ENCODE peak calls at places on chromosome 15, in five cellular contexts. R is IMR-90, X is body of pancreas, M is stomach, Q is lower leg skin. E is an unnamed sample.

GRCh38 chr15:56095406-56095805 is 102.0 kb upstream of the NEDD4 start:
- DNase-seq in M (no peak), X (no peak), Q (no peak), R (no peak), E (no peak)

GRCh38 chr15:27268923-27269322 is 297.9 kb downstream of the GABRG3 start:
- DNase-seq in Q (no peak), X (no peak), M (no peak), R (no peak), E (no peak)

GRCh38 chr15:51103330-51103729 is 8.6 kb upstream of the TNFAIP8L3 start:
- DNase-seq in Q (no peak), M (no peak), R (peak), X (no peak), E (no peak)

GRCh38 chr15:51243774-51244173 is 94.6 kb downstream of the CYP19A1 start:
- DNase-seq in X (no peak), R (peak), Q (no peak), M (no peak), E (no peak)

GRCh38 chr15:101437618-101438481 is 51.7 kb downstream of the PCSK6 start:
- DNase-seq in M (peak), X (no peak), Q (peak), R (no peak), E (no peak)

GRCh38 chr15:59814409-59814808 is 125.3 kb upstream of the BNIP2 start:
- DNase-seq in R (no peak), M (no peak), Q (no peak), X (no peak), E (no peak)

GRCh38 chr15:44738340-44738984 is 2.1 kb downstream of the TRIM69 start:
- DNase-seq in X (no peak), M (no peak), Q (no peak), R (peak), E (no peak)

GRCh38 chr15:60966316-60966715 is 262.8 kb downstream of the RORA start:
- DNase-seq in X (no peak), Q (no peak), M (no peak), R (peak), E (no peak)

GRCh38 chr15:99344639-99345038 is 93.4 kb downstream of the LRRC28 start:
- DNase-seq in R (no peak), X (no peak), Q (no peak), M (no peak), E (no peak)

GRCh38 chr15:62745621-62746180 is 296.8 kb upstream of the TPM1 start:
- DNase-seq in Q (no peak), X (no peak), M (no peak), R (peak), E (no peak)

GRCh38 chr15:74202461-74203401 is at the start of gene STRA6:
- DNase-seq in X (no peak), Q (no peak), R (no peak), M (no peak), E (no peak)

GRCh38 chr15:61750271-61751084 is 309.8 kb downstream of the VPS13C start:
- DNase-seq in X (peak), Q (no peak), M (peak), R (no peak), E (peak)

GRCh38 chr15:41999290-42000285 is 21.3 kb downstream of the PLA2G4E start:
- DNase-seq in X (no peak), M (no peak), R (no peak), Q (no peak), E (no peak)

GRCh38 chr15:61651267-61651666 is 409.0 kb downstream of the VPS13C start:
- DNase-seq in X (no peak), Q (no peak), M (no peak), R (no peak), E (no peak)

GRCh38 chr15:77329202-77329601 is 90.7 kb downstream of the PEAK1 start:
- DNase-seq in X (no peak), Q (no peak), M (no peak), R (no peak), E (no peak)

GRCh38 chr15:68565701-68566100 is 13.1 kb upstream of the CORO2B start:
- DNase-seq in X (no peak), M (no peak), R (no peak), Q (peak), E (no peak)

GRCh38 chr15:36961956-36962355 is 138.4 kb downstream of the MEIS2 start:
- DNase-seq in Q (no peak), M (no peak), R (no peak), X (no peak), E (no peak)

GRCh38 chr15:29343229-29343628 is 73.6 kb upstream of the NSMCE3 start:
- DNase-seq in X (no peak), R (no peak), Q (no peak), M (no peak), E (no peak)

GRCh38 chr15:55530861-55531313 is 22.9 kb upstream of the DNAAF4 start:
- DNase-seq in X (no peak), Q (no peak), M (no peak), R (peak), E (peak)

GRCh38 chr15:73231661-73232443 is 136.9 kb downstream of the HCN4 start:
- DNase-seq in Q (no peak), M (no peak), R (peak), X (no peak), E (no peak)

GRCh38 chr15:100098705-100099104 is 243.1 kb downstream of the ADAMTS17 start:
- DNase-seq in R (no peak), M (no peak), X (no peak), Q (no peak), E (no peak)

GRCh38 chr15:68383161-68384074 is 48.5 kb downstream of the ITGA11 start:
- DNase-seq in Q (peak), R (peak), X (peak), M (peak), E (peak)

GRCh38 chr15:101152914-101153313 is 98.9 kb downstream of the CHSY1 start:
- DNase-seq in Q (no peak), R (no peak), X (no peak), M (no peak), E (no peak)

GRCh38 chr15:35437157-35437556 is 108.8 kb downstream of the DPH6 start:
- DNase-seq in X (no peak), M (no peak), R (peak), Q (no peak), E (no peak)

GRCh38 chr15:80582816-80583423 is 112.2 kb upstream of the ABHD17C start:
- DNase-seq in Q (peak), R (no peak), M (no peak), X (no peak), E (no peak)

GRCh38 chr15:77243716-77244401 is 172.9 kb upstream of the TSPAN3 start:
- DNase-seq in R (no peak), X (no peak), M (no peak), Q (no peak), E (no peak)

GRCh38 chr15:54304321-54304720 is 326.1 kb downstream of the UNC13C start:
- DNase-seq in X (no peak), Q (no peak), R (no peak), M (no peak), E (no peak)

GRCh38 chr15:70200511-70200991 is 102.8 kb upstream of the TLE3 start:
- DNase-seq in R (no peak), M (no peak), X (no peak), Q (peak), E (no peak)

GRCh38 chr15:38216763-38217162 is 35.9 kb upstream of the SPRED1 start:
- DNase-seq in M (no peak), R (peak), Q (no peak), X (no peak), E (no peak)

GRCh38 chr15:44541282-44541958 is 4.5 kb downstream of the EIF3J start:
- DNase-seq in Q (no peak), M (no peak), X (no peak), R (peak), E (no peak)

GRCh38 chr15:65460948-65461347 is 38.2 kb upstream of the IGDCC4 start:
- DNase-seq in Q (no peak), M (no peak), X (no peak), R (peak), E (no peak)

GRCh38 chr15:75043509-75044257 is 20.3 kb downstream of the PPCDC start:
- DNase-seq in Q (peak), R (peak), X (peak), M (peak), E (peak)

GRCh38 chr15:23566070-23567050 is 886 bp downstream of the MKRN3 start:
- DNase-seq in R (no peak), M (no peak), X (no peak), Q (no peak), E (no peak)

DNA sequence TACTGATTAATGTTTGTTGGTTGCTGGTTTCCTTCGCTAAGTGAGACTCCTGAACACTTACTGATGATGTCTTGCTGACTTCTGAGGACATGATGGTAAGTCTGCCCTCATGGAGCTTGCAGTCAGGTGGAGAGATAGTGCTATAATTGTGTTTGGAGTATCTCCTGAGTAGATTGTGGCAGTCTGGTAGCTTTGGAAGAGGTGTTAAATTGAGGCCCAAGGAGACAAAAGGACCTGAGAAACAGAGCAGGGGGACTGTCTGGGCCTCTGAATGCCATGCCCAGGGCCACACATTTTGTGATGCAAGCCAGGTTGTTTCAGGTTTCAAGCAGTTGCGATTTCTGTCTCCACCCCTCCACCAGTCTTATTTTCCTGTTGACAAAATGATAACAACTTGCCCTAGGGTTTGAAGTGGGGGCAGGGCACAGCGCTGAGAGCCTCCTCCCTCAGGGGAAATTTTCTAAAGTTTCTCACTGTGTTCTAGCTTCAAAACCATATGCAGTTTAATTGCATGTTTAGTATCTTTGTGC is 16.7 kb downstream of the SMAD3 start:
- DNase-seq in X (peak), R (no peak), Q (no peak), M (peak), E (no peak)
- H3K4me3 ChIP-seq in X (no peak), R (no peak), Q (no peak), M (no peak), E (no peak)

GRCh38 chr15:94193906-94194305 is 37.5 kb upstream of the MCTP2 start:
- DNase-seq in R (no peak), Q (no peak), M (no peak), X (no peak), E (no peak)

GRCh38 chr15:94198633-94199032 is 32.7 kb upstream of the MCTP2 start:
- DNase-seq in M (no peak), Q (no peak), X (no peak), R (no peak), E (no peak)

GRCh38 chr15:94199725-94200124 is 31.6 kb upstream of the MCTP2 start:
- DNase-seq in R (no peak), Q (no peak), X (no peak), M (no peak), E (no peak)

GRCh38 chr15:94196536-94196935 is 34.8 kb upstream of the MCTP2 start:
- DNase-seq in X (no peak), R (peak), M (no peak), Q (no peak), E (no peak)
- TF ChIP-seq POLR2A in X (no peak), R (no peak), M (no peak), Q (no peak), E (no peak)

GRCh38 chr15:96353931-96354730 is 23.6 kb downstream of the NR2F2 start:
- DNase-seq in M (peak), X (no peak), R (peak), Q (peak), E (no peak)
- TF ChIP-seq CTCF in M (no peak), X (peak), R (peak), Q (no peak), E (peak)

DNA sequence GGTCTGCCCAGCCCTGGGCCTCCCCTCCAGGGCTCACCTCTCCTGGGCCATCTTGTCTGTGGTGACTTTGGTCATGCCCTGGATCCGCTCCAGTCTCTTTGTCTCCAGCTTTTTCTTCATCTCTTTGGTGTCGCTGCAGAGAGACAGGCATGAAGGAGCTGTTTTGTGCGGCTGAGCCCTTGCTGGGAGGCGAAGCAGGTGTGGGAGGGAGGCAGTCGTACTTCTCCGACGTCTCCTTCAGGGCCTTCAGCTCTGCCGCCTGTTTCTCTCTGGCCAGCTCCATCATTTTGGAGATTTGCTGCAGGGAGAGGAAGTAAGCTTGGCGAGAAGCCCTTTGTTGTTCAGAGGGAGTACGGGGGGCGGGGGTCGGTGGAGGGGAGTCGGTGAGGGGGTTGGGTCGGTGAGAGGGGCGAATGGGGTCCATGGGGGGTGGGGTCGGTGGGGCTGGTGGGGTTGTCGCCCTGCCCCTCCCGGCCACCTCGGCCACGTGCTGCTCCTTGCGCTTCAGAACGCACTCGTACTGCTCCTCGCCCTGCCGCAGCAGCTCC is 7.8 kb upstream of the ANKRD63 start:
- DNase-seq in R (no peak), Q (no peak), X (no peak), M (no peak), E (no peak)
- H3K4me3 ChIP-seq in R (peak), Q (no peak), X (no peak), M (peak), E (peak)

GRCh38 chr15:85750807-85751730 is 43.7 kb downstream of the KLHL25 start:
- DNase-seq in M (peak), R (no peak), X (no peak), Q (peak), E (no peak)

GRCh38 chr15:85748729-85749128 is 46.0 kb downstream of the KLHL25 start:
- DNase-seq in M (peak), X (no peak), Q (peak), R (no peak), E (no peak)

GRCh38 chr15:85751731-85752421 is 42.8 kb downstream of the KLHL25 start:
- DNase-seq in M (peak), Q (peak), X (peak), R (no peak), E (peak)

GRCh38 chr15:85749261-85750151 is 45.2 kb downstream of the KLHL25 start:
- DNase-seq in Q (peak), M (peak), X (no peak), R (peak), E (no peak)

GRCh38 chr15:85750319-85750806 is 44.4 kb downstream of the KLHL25 start:
- DNase-seq in Q (peak), M (peak), X (peak), R (peak), E (peak)
- TF ChIP-seq POLR2A in Q (no peak), M (no peak), X (no peak), R (no peak), E (no peak)

DNA sequence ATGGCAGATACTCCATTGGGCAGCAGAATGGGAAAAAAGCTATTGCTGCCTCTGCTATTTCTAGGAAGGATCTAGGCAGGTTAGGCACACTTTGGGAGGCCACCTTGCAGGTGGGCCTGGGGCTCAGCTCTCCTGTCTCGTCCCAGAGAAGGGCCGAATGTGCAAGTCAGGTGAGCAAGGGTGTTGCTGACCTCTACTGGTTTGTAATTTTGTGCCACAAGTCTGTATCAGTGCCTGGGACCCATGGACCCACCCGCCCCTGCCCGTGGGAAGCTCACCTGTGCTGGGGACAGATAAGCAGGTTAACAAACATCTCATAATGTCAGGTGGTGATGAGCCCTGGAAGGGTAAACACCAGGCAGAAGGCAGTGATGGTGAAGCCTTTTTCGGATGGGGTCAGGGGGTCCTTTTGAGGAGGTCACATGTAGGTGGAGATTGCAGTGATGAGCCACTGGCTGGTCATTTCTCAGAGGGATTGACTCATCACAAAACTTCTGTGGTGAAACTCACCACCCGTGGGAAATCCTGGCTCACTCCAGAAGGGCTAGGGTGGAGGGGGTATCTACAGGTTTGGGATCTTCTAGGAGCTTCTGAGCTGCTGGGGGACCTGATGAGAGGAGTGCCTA is 161.3 kb downstream of the KLF13 start:
- DNase-seq in M (peak), Q (peak), X (peak), R (peak), E (no peak)
- TF ChIP-seq CTCF in M (no peak), Q (no peak), X (peak), R (peak), E (no peak)

GRCh38 chr15:82537351-82537908 is 2.8 kb downstream of the RPS17 start:
- DNase-seq in X (no peak), M (peak), R (no peak), Q (no peak), E (no peak)
- H3K4me3 ChIP-seq in X (no peak), M (no peak), R (no peak), Q (no peak), E (no peak)

GRCh38 chr15:88625943-88626741 is 5.0 kb downstream of the AEN start:
- DNase-seq in R (no peak), X (no peak), M (no peak), Q (peak), E (no peak)

GRCh38 chr15:88627463-88627862 is 6.3 kb downstream of the AEN start:
- DNase-seq in M (no peak), Q (no peak), X (no peak), R (no peak), E (no peak)

GRCh38 chr15:88630141-88630721 is 8.6 kb upstream of the ISG20 start:
- DNase-seq in Q (no peak), R (no peak), X (no peak), M (peak), E (peak)

GRCh38 chr15:88629071-88629470 is 7.9 kb downstream of the AEN start:
- DNase-seq in Q (no peak), X (no peak), R (no peak), M (no peak), E (no peak)

DNA sequence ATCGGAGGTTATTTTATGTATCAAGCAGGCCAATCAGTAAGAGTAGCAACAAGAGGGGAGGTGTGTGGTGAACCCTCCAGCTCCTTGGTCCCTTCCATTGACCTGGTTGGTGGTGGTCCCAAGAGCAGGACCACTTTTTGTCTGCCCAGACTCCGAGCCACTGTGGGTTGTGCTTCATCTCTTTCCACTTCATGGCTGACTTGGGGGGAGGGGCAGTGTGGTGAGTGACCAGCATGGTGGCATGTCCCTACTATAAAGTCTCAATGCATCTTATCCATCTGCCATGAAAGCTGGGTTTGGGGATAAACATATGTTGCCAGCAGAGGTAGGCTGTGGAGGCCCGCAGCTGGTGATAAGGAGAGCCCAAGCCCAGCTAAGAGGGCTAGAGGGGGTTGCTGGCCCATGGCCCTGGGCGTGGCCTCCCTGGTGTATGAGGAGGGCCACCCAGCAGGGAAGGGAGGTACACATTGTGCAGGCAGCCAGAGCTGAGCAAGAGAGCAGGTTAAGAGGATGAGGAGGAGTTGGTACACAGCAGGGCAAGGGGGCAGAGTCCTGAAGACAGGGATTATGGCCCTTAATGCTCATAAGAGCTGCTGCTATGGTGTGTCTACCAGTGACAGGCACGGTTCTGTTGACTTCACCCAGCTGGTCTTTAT is 7.0 kb downstream of the AEN start:
- DNase-seq in M (no peak), X (no peak), R (no peak), Q (no peak), E (no peak)
- TF ChIP-seq POLR2A in M (no peak), X (no peak), R (no peak), Q (no peak), E (no peak)

DNA sequence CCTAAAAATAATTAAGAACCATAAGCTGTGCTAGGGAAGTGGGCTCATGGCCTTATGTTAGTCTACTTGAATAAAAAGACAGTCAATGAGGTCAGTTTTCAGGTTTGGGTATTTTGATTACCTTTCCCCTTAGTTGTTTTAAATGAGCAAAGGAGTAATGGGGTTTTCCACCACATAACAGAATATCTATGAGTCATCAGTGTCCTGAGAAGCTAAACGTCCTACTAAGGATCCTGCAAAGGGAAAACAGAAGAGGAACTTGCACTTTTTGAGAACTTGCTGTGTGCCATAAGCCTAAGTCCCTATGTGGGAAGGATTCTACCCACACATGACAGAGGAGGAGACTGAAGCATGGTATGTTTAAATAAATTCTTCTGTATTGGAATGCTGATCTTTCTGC is 292.8 kb upstream of the TMC3 start:
- DNase-seq in M (no peak), Q (no peak), R (peak), X (no peak), E (no peak)
- TF ChIP-seq CTCF in M (no peak), Q (no peak), R (no peak), X (no peak), E (no peak)